ENCODE peak calls at places on chromosomes 16 and 17, in seven cellular contexts. One of them, this sample, is unnamed.

GRCh38 chr17:7133424-7133823 is 18.8 kb upstream of the ASGR2 start:
- DNase-seq in BE2C: no peak
- DNase-seq in RWPE1: no peak
- DNase-seq in CD4-positive, alpha-beta T cell: peak; percentile 13
- DNase-seq in AG09309: no peak
- DNase-seq in AG10803: no peak
- DNase-seq in HFFc6: no peak
- DNase-seq in this sample: peak; percentile 36

GRCh38 chr17:8079291-8080207 is 8.0 kb downstream of the ALOX12B start:
- DNase-seq in BE2C: peak; percentile 70
- DNase-seq in RWPE1: peak; percentile 69
- DNase-seq in CD4-positive, alpha-beta T cell: peak; percentile 67
- DNase-seq in AG09309: no peak
- DNase-seq in AG10803: peak; percentile 20
- DNase-seq in HFFc6: no peak
- DNase-seq in this sample: peak; percentile 84

GRCh38 chr17:80175411-80175810 is 5.6 kb downstream of the CARD14 start:
- DNase-seq in BE2C: no peak
- DNase-seq in RWPE1: peak; percentile 75
- DNase-seq in CD4-positive, alpha-beta T cell: no peak
- DNase-seq in AG09309: no peak
- DNase-seq in AG10803: peak; percentile 16
- DNase-seq in HFFc6: no peak
- DNase-seq in this sample: no peak

GRCh38 chr16:16096161-16096857 is 127.0 kb downstream of the ABCC6 start:
- DNase-seq in BE2C: no peak
- DNase-seq in RWPE1: no peak
- DNase-seq in CD4-positive, alpha-beta T cell: no peak
- DNase-seq in AG09309: peak; percentile 25
- DNase-seq in AG10803: peak; percentile 75
- DNase-seq in HFFc6: peak; percentile 48
- DNase-seq in this sample: no peak

GRCh38 chr17:68437979-68438877 is 19.1 kb downstream of the WIPI1 start:
- DNase-seq in BE2C: no peak
- DNase-seq in RWPE1: no peak
- DNase-seq in CD4-positive, alpha-beta T cell: peak; percentile 33
- DNase-seq in AG09309: no peak
- DNase-seq in AG10803: no peak
- DNase-seq in HFFc6: no peak
- DNase-seq in this sample: no peak

GRCh38 chr16:88743693-88744519 is 37.6 kb downstream of the CTU2 start:
- DNase-seq in BE2C: peak; percentile 91
- DNase-seq in RWPE1: peak; percentile 48
- DNase-seq in CD4-positive, alpha-beta T cell: peak; percentile 76
- DNase-seq in AG09309: peak; percentile 4
- DNase-seq in AG10803: peak; percentile 58
- DNase-seq in HFFc6: peak; percentile 45
- DNase-seq in this sample: peak; percentile 89

GRCh38 chr16:84582958-84583516 is 34.8 kb downstream of the COTL1 start:
- DNase-seq in BE2C: no peak
- DNase-seq in RWPE1: no peak
- DNase-seq in CD4-positive, alpha-beta T cell: no peak
- DNase-seq in AG09309: no peak
- DNase-seq in AG10803: peak; percentile 90
- DNase-seq in HFFc6: peak; percentile 52
- DNase-seq in this sample: no peak

GRCh38 chr17:74642995-74643394 is 19.5 kb upstream of the CD300E start:
- DNase-seq in BE2C: no peak
- DNase-seq in RWPE1: no peak
- DNase-seq in CD4-positive, alpha-beta T cell: no peak
- DNase-seq in AG09309: no peak
- DNase-seq in AG10803: no peak
- DNase-seq in HFFc6: no peak
- DNase-seq in this sample: no peak

GRCh38 chr16:683396-684066 is 603 bp downstream of the JMJD8 start:
- DNase-seq in BE2C: no peak
- DNase-seq in RWPE1: no peak
- DNase-seq in CD4-positive, alpha-beta T cell: no peak
- DNase-seq in AG09309: no peak
- DNase-seq in AG10803: no peak
- DNase-seq in HFFc6: no peak
- DNase-seq in this sample: no peak

GRCh38 chr17:67111808-67112207 is 67.5 kb downstream of the CACNG1 start:
- DNase-seq in BE2C: no peak
- DNase-seq in RWPE1: no peak
- DNase-seq in CD4-positive, alpha-beta T cell: no peak
- DNase-seq in AG09309: no peak
- DNase-seq in AG10803: no peak
- DNase-seq in HFFc6: no peak
- DNase-seq in this sample: no peak

GRCh38 chr17:67113481-67113880 is 69.1 kb downstream of the CACNG1 start:
- DNase-seq in BE2C: no peak
- DNase-seq in RWPE1: no peak
- DNase-seq in CD4-positive, alpha-beta T cell: no peak
- DNase-seq in AG09309: no peak
- DNase-seq in AG10803: no peak
- DNase-seq in HFFc6: no peak
- DNase-seq in this sample: no peak

GRCh38 chr17:67111327-67111726 is 67.0 kb downstream of the CACNG1 start:
- DNase-seq in BE2C: no peak
- DNase-seq in RWPE1: no peak
- DNase-seq in CD4-positive, alpha-beta T cell: no peak
- DNase-seq in AG09309: no peak
- DNase-seq in AG10803: no peak
- DNase-seq in HFFc6: no peak
- DNase-seq in this sample: no peak

GRCh38 chr17:67119102-67119501 is 74.7 kb downstream of the CACNG1 start:
- DNase-seq in BE2C: no peak
- DNase-seq in RWPE1: no peak
- DNase-seq in CD4-positive, alpha-beta T cell: no peak
- DNase-seq in AG09309: no peak
- DNase-seq in AG10803: no peak
- DNase-seq in HFFc6: no peak
- DNase-seq in this sample: no peak

GRCh38 chr17:67116045-67116575 is 71.8 kb downstream of the CACNG1 start:
- DNase-seq in BE2C: no peak
- DNase-seq in RWPE1: no peak
- DNase-seq in CD4-positive, alpha-beta T cell: no peak
- DNase-seq in AG09309: no peak
- DNase-seq in AG10803: no peak
- DNase-seq in HFFc6: no peak
- DNase-seq in this sample: no peak
- TF ChIP-seq CTCF in BE2C: no peak
- TF ChIP-seq CTCF in RWPE1: peak; percentile 16
- TF ChIP-seq CTCF in CD4-positive, alpha-beta T cell: no peak
- TF ChIP-seq CTCF in AG09309: no peak
- TF ChIP-seq CTCF in AG10803: no peak
- TF ChIP-seq CTCF in HFFc6: peak; percentile 59
- TF ChIP-seq CTCF in this sample: no peak

DNA sequence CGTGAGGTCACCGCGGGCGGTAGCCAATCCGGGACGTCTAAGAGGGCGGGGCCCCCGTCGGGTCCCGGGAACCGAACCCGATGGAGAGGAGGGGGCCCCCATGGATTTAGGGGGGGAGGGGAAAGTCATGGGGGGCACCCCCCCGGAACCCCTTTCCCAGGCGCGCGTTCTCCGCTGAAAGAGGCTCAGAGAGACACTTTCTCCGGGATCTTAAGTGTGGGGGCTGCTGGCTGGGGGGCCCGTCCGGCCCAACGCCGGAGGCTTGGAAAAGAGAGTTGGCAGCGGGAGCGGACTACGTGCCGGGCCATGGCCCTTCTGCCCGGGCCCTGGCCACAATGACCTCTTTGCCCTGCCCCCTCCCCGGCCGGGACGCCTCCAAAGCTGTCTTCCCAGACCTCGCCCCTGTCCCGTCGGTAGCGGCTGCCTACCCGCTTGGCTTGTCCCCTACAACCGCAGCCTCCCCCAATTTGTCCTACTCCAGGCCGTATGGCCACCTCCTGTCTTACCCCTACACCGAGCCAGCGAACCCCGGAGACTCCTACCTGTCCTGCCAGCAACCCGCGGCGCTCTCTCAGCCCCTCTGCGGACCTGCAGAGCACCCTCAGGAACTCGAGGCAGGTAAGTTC is at the start of gene DLX4:
- DNase-seq in BE2C: no peak
- DNase-seq in RWPE1: peak; percentile 87
- DNase-seq in CD4-positive, alpha-beta T cell: no peak
- DNase-seq in AG09309: no peak
- DNase-seq in AG10803: no peak
- DNase-seq in HFFc6: no peak
- DNase-seq in this sample: no peak
- TF ChIP-seq CTCF in BE2C: no peak
- TF ChIP-seq CTCF in RWPE1: no peak
- TF ChIP-seq CTCF in CD4-positive, alpha-beta T cell: no peak
- TF ChIP-seq CTCF in AG09309: no peak
- TF ChIP-seq CTCF in AG10803: no peak
- TF ChIP-seq CTCF in HFFc6: no peak
- TF ChIP-seq CTCF in this sample: no peak

DNA sequence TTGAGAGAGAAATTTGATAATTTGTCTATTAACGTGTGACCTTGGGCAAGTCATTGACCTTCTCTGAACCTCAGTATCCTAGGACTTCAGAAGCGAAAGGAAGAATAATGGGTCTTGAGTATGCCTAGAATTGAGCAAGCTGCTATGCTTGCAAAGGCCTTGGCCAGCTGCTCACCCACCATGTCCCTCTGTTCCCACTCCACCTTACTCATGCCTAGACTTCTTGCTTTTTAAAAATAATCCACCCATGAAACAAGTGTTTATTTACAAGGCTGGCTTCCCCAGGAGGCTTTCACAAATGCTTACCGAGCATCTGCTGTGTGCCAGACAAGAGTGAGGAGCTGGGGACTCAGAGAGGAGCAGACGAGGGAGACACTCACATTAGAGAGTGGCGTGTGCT is 590.6 kb downstream of the MAF start:
- DNase-seq in BE2C: no peak
- DNase-seq in RWPE1: no peak
- DNase-seq in CD4-positive, alpha-beta T cell: no peak
- DNase-seq in AG09309: no peak
- DNase-seq in AG10803: no peak
- DNase-seq in HFFc6: no peak
- DNase-seq in this sample: no peak
- TF ChIP-seq CTCF in BE2C: no peak
- TF ChIP-seq CTCF in RWPE1: no peak
- TF ChIP-seq CTCF in CD4-positive, alpha-beta T cell: no peak
- TF ChIP-seq CTCF in AG09309: no peak
- TF ChIP-seq CTCF in AG10803: no peak
- TF ChIP-seq CTCF in HFFc6: no peak
- TF ChIP-seq CTCF in this sample: no peak

DNA sequence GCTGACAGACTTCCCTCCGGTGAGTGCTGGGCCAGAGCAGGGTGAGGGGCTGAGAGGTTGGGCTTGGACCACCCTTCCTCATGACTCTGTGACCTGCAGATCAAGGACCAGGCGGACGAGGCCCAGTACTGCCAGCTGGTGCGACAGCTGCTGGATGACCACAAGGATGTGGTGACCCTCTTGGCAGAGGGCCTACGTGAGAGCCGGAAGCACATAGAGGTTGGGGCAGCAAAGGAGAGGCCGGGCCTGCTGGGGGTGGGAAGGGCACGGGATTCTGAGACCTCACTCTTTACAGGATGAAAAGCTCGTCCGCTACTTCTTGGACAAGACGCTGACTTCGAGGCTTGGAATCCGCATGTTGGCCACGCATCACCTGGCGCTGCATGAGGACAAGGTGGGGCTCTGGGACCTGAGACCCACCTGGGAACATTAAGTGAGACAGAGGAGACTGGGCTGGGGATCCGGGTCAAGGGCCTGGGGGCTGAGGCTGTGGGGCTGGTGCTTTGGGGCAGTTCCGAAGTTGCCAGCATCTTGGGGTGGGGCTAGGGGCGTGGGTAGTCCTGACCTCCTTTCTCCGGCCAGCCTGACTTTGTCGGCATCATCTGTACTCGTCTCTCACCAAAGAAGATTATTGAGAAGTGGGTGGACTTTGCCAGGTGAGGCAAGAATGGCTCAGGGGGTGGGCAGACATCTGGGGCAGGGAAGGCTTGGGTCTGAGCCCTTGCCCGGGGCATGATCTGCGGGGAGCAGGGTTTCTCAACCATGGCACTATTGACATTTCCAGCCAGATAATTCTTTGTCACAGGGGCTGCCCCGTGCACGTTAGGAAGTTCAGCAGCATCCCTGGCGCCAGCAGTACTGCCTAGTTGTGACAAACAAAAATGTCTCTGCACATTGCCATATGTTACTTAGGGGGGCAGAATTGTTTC is 2.2 kb downstream of the BCKDK start:
- DNase-seq in BE2C: no peak
- DNase-seq in RWPE1: no peak
- DNase-seq in CD4-positive, alpha-beta T cell: no peak
- DNase-seq in AG09309: no peak
- DNase-seq in AG10803: no peak
- DNase-seq in HFFc6: no peak
- DNase-seq in this sample: no peak
- TF ChIP-seq CTCF in BE2C: no peak
- TF ChIP-seq CTCF in RWPE1: no peak
- TF ChIP-seq CTCF in CD4-positive, alpha-beta T cell: no peak
- TF ChIP-seq CTCF in AG09309: no peak
- TF ChIP-seq CTCF in AG10803: no peak
- TF ChIP-seq CTCF in HFFc6: no peak
- TF ChIP-seq CTCF in this sample: no peak

This sample was measured in glutamatergic neuron.